ENCODE peak calls at places on chromosomes 13 and 19, in nine cellular contexts. R, N, W, X, L, B, G, M and Q are unnamed samples.

GRCh38 chr13:28316129-28316528 is 177.8 kb downstream of the PAN3 start:
- DNase-seq in G (no peak), L (no peak), W (no peak), X (no peak), M (no peak), R (no peak), N (no peak), B (no peak), Q (no peak)

GRCh38 chr19:39407644-39408391 is 1.2 kb downstream of the ZFP36 start:
- DNase-seq in M (no peak), R (no peak), X (no peak), G (peak), L (no peak), B (peak), N (peak), W (no peak), Q (no peak)

GRCh38 chr19:31255174-31255862 is 93.9 kb downstream of the TSHZ3 start:
- DNase-seq in X (no peak), L (no peak), W (peak), G (no peak), N (no peak), R (no peak), B (no peak), M (no peak), Q (no peak)

GRCh38 chr19:51018745-51019543 is 565 bp downstream of the KLK10 start:
- DNase-seq in N (no peak), X (no peak), W (no peak), L (no peak), G (no peak), R (no peak), M (peak), B (no peak), Q (no peak)

GRCh38 chr13:26062853-26063444 is 11.1 kb upstream of the SHISA2 start:
- DNase-seq in W (peak), N (peak), G (no peak), L (no peak), R (peak), B (peak), M (peak), X (peak), Q (peak)

GRCh38 chr13:97945792-97946419 is 7.6 kb upstream of the IPO5 start:
- DNase-seq in X (no peak), L (no peak), B (no peak), W (peak), N (peak), G (no peak), M (no peak), R (no peak), Q (no peak)

GRCh38 chr13:73585236-73585635 is 526.4 kb downstream of the KLF5 start:
- DNase-seq in W (no peak), N (peak), B (no peak), M (no peak), X (no peak), G (no peak), L (no peak), R (no peak), Q (no peak)

GRCh38 chr13:59531571-59532091 is 632.1 kb downstream of the DIAPH3 start:
- DNase-seq in M (peak), B (peak), L (no peak), N (peak), X (peak), W (peak), R (peak), G (no peak), Q (peak)

GRCh38 chr19:1618157-1619093 is 13.2 kb upstream of the UQCR11 start:
- DNase-seq in G (no peak), X (no peak), W (peak), R (peak), L (peak), M (peak), N (peak), B (peak), Q (no peak)

GRCh38 chr19:1811472-1811894 is 593 bp downstream of the ATP8B3 start:
- DNase-seq in L (peak), B (peak), X (no peak), N (peak), R (peak), M (peak), W (peak), G (peak), Q (no peak)

GRCh38 chr19:20503536-20503935 is 62.0 kb downstream of the ZNF737 start:
- DNase-seq in G (no peak), M (no peak), W (peak), N (peak), B (peak), X (no peak), R (no peak), L (no peak), Q (no peak)

GRCh38 chr13:76879211-76879875 is 6.9 kb downstream of the KCTD12 start:
- DNase-seq in L (no peak), N (peak), G (peak), X (no peak), B (peak), W (peak), M (no peak), R (peak), Q (no peak)

GRCh38 chr19:12374026-12374425 is 8.5 kb upstream of the ZNF442 start:
- DNase-seq in B (no peak), N (no peak), M (no peak), L (no peak), X (no peak), R (no peak), G (no peak), W (no peak), Q (no peak)

GRCh38 chr19:4375164-4375619 is 25.2 kb downstream of the SH3GL1 start:
- DNase-seq in G (no peak), B (no peak), N (peak), L (no peak), M (peak), R (no peak), W (peak), X (no peak), Q (no peak)